ENCODE peak calls at places on chromosomes 13 and 19, in nine cellular contexts. E, A, W, B, Q, F, L, S and P are unnamed samples.

GRCh38 chr19:48777139-48777538 is 21.8 kb downstream of the FGF21 start:
- DNase-seq in B (no peak), L (no peak), E (no peak), A (no peak), F (no peak), W (no peak), S (peak), Q (no peak), P (no peak)

GRCh38 chr13:113658836-113659235 is 838 bp upstream of the ATP4B start:
- DNase-seq in B (no peak), F (no peak), Q (no peak), W (no peak), S (peak), A (no peak), L (no peak), E (no peak), P (no peak)

GRCh38 chr13:75691183-75691582 is 55.1 kb downstream of the LMO7 start:
- DNase-seq in S (no peak), L (peak), E (peak), F (no peak), Q (no peak), W (no peak), B (no peak), A (no peak), P (no peak)

GRCh38 chr19:39768334-39768733 is 10.3 kb upstream of the LEUTX start:
- DNase-seq in L (no peak), B (no peak), E (no peak), A (no peak), S (no peak), F (no peak), W (no peak), Q (no peak), P (no peak)

GRCh38 chr19:55473201-55473600 is 3.2 kb upstream of the ZNF628 start:
- DNase-seq in F (no peak), S (peak), Q (no peak), L (no peak), W (no peak), E (no peak), B (no peak), A (no peak), P (no peak)

GRCh38 chr19:14149509-14149994 is 13.2 kb upstream of the ASF1B start:
- DNase-seq in W (peak), L (peak), Q (peak), F (no peak), B (peak), A (no peak), S (peak), E (peak), P (peak)

GRCh38 chr13:110616103-110617101 is 1.1 kb downstream of the NAXD start:
- DNase-seq in S (no peak), E (peak), A (peak), B (peak), W (peak), Q (peak), F (no peak), L (peak), P (peak)

GRCh38 chr19:35557539-35558399 is 5.7 kb downstream of the ATP4A start:
- DNase-seq in A (peak), F (peak), S (peak), Q (peak), B (peak), W (peak), E (peak), L (peak), P (peak)

GRCh38 chr19:30079200-30079599 is 137.2 kb downstream of the URI1 start:
- DNase-seq in L (no peak), F (no peak), A (no peak), E (no peak), S (no peak), B (no peak), Q (no peak), W (no peak), P (no peak)

GRCh38 chr19:4911786-4912672 is 2.7 kb downstream of the UHRF1 start:
- DNase-seq in A (peak), F (peak), B (peak), E (peak), L (peak), S (peak), Q (peak), W (peak), P (peak)

GRCh38 chr19:3366104-3366760 is at the start of gene NFIC:
- DNase-seq in E (peak), W (peak), L (peak), S (peak), B (peak), Q (peak), F (peak), A (peak), P (peak)

GRCh38 chr19:7986321-7987083 is 18.9 kb downstream of the ELAVL1 start:
- DNase-seq in B (no peak), Q (no peak), E (peak), L (peak), F (no peak), W (peak), A (no peak), S (no peak), P (peak)

GRCh38 chr19:50311723-50312635 is 17.2 kb downstream of the KCNC3 start:
- DNase-seq in B (no peak), A (no peak), E (no peak), W (no peak), F (peak), Q (no peak), L (no peak), S (peak), P (no peak)

GRCh38 chr19:45182758-45183157 is 4.2 kb downstream of the BLOC1S3 start:
- DNase-seq in F (no peak), Q (peak), E (no peak), W (no peak), B (no peak), A (no peak), L (no peak), S (no peak), P (no peak)

GRCh38 chr19:41959056-41960053 is at the start of gene RABAC1:
- DNase-seq in Q (peak), S (peak), W (peak), A (peak), B (peak), E (peak), F (peak), L (peak), P (peak)
- TF ChIP-seq CTCF in Q (no peak), S (no peak), W (peak), A (peak), B (peak), E (peak), F (peak), L (peak), P (peak)

DNA sequence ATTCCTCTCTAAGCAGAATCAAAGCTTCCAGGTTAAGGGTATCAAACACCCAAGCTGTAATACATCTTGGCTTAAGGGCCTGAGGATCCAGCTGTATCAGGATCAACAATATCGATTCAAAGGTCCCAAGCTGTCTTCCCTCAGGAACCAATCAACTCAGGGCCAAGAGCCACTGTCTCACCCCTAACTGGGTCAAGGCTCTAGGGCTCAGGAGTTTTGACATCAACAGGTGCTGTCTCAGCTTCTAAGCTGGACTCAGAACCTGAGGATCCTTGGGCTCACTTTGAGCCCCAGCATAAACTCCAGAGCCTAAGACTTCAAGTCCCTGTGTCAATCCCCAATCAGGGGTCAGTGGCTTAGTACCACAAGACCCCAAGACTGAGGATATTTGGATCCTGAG is 917 bp downstream of the FBXW9 start:
- DNase-seq in E (no peak), A (no peak), S (no peak), B (no peak), L (no peak), W (no peak), Q (no peak), F (no peak), P (no peak)
- H3K4me3 ChIP-seq in E (peak), A (peak), S (peak), B (peak), L (peak), W (peak), Q (peak), F (peak), P (peak)

GRCh38 chr13:88005188-88005587 is 334.0 kb downstream of the SLITRK5 start:
- DNase-seq in S (no peak), Q (no peak), L (no peak), E (peak), W (no peak), F (no peak), A (no peak), B (no peak), P (no peak)
- TF ChIP-seq CTCF in S (no peak), Q (no peak), L (no peak), E (peak), W (no peak), F (no peak), A (peak), B (no peak), P (peak)

GRCh38 chr13:106882222-106882621 is 314.3 kb upstream of the ARGLU1 start:
- DNase-seq in S (no peak), B (no peak), A (no peak), E (no peak), W (no peak), Q (no peak), F (no peak), L (no peak), P (no peak)
- H3K4me3 ChIP-seq in S (no peak), B (no peak), A (no peak), E (no peak), W (no peak), Q (no peak), F (no peak), L (no peak), P (no peak)

GRCh38 chr19:52735734-52736133 is 890 bp upstream of the ZNF611 start:
- DNase-seq in A (no peak), Q (peak), F (peak), L (peak), E (peak), B (no peak), S (peak), W (peak), P (peak)

GRCh38 chr19:52734340-52734892 is 428 bp downstream of the ZNF611 start:
- DNase-seq in A (no peak), B (no peak), S (peak), Q (no peak), W (peak), E (peak), L (no peak), F (peak), P (peak)

GRCh38 chr19:52739576-52739975 is 4.7 kb upstream of the ZNF611 start:
- DNase-seq in F (no peak), S (no peak), Q (no peak), B (no peak), A (no peak), L (no peak), E (no peak), W (no peak), P (no peak)

GRCh38 chr19:52734893-52735661 is at the start of gene ZNF611:
- DNase-seq in B (peak), L (peak), Q (peak), E (peak), W (peak), F (peak), S (peak), A (peak), P (peak)
- TF ChIP-seq CTCF in B (peak), L (peak), Q (no peak), E (peak), W (peak), F (peak), S (peak), A (peak), P (peak)

GRCh38 chr19:16456652-16457194 is 15.0 kb downstream of the EPS15L1 start:
- DNase-seq in F (no peak), E (no peak), L (no peak), W (no peak), Q (no peak), A (no peak), S (peak), B (no peak), P (no peak)
- H3K4me3 ChIP-seq in F (no peak), E (no peak), L (no peak), W (no peak), Q (no peak), A (no peak), S (no peak), B (no peak), P (no peak)